ENCODE peak calls at places on chromosomes 12 and 14, in nine cellular contexts. One of them, this sample, is unnamed.

GRCh38 chr12:3896851-3897351 is 23.7 kb upstream of the PARP11 start:
- DNase-seq in IMR-90: no peak
- DNase-seq in epithelial cell of esophagus: peak; percentile 70
- DNase-seq in transverse colon: no peak
- DNase-seq in activated CD8-positive, alpha-beta T cell treated with anti-CD3 and anti-CD28 coated beads for 36 hours: peak; percentile 7
- DNase-seq in RWPE1: no peak
- DNase-seq in fibroblast of lung: no peak
- DNase-seq in endothelial cell: no peak
- DNase-seq in brain microvascular endothelial cell: no peak
- DNase-seq in this sample: peak; percentile 77

GRCh38 chr12:14399871-14400270 is 34.4 kb downstream of the ATF7IP start:
- DNase-seq in IMR-90: peak; percentile 63
- DNase-seq in epithelial cell of esophagus: peak; percentile 75
- DNase-seq in transverse colon: no peak
- DNase-seq in activated CD8-positive, alpha-beta T cell treated with anti-CD3 and anti-CD28 coated beads for 36 hours: peak; percentile 32
- DNase-seq in RWPE1: peak; percentile 64
- DNase-seq in fibroblast of lung: peak; percentile 49
- DNase-seq in endothelial cell: no peak
- DNase-seq in brain microvascular endothelial cell: peak; percentile 39
- DNase-seq in this sample: no peak

GRCh38 chr14:95233702-95234241 is 76.4 kb upstream of the DICER1 start:
- DNase-seq in IMR-90: no peak
- DNase-seq in epithelial cell of esophagus: no peak
- DNase-seq in transverse colon: peak; percentile 61
- DNase-seq in activated CD8-positive, alpha-beta T cell treated with anti-CD3 and anti-CD28 coated beads for 36 hours: no peak
- DNase-seq in RWPE1: no peak
- DNase-seq in fibroblast of lung: no peak
- DNase-seq in endothelial cell: no peak
- DNase-seq in brain microvascular endothelial cell: no peak
- DNase-seq in this sample: no peak

GRCh38 chr12:85516667-85517325 is 236.8 kb downstream of the ALX1 start:
- DNase-seq in IMR-90: no peak
- DNase-seq in epithelial cell of esophagus: peak; percentile 81
- DNase-seq in transverse colon: no peak
- DNase-seq in activated CD8-positive, alpha-beta T cell treated with anti-CD3 and anti-CD28 coated beads for 36 hours: no peak
- DNase-seq in RWPE1: peak; percentile 8
- DNase-seq in fibroblast of lung: no peak
- DNase-seq in endothelial cell: no peak
- DNase-seq in brain microvascular endothelial cell: no peak
- DNase-seq in this sample: no peak

GRCh38 chr14:24535737-24536136 is 27.7 kb upstream of the CMA1 start:
- DNase-seq in IMR-90: no peak
- DNase-seq in epithelial cell of esophagus: peak; percentile 16
- DNase-seq in transverse colon: no peak
- DNase-seq in activated CD8-positive, alpha-beta T cell treated with anti-CD3 and anti-CD28 coated beads for 36 hours: peak; percentile 44
- DNase-seq in RWPE1: no peak
- DNase-seq in fibroblast of lung: no peak
- DNase-seq in endothelial cell: no peak
- DNase-seq in brain microvascular endothelial cell: no peak
- DNase-seq in this sample: no peak

GRCh38 chr12:123714302-123714627 is 2.1 kb downstream of the ATP6V0A2 start:
- DNase-seq in IMR-90: no peak
- DNase-seq in epithelial cell of esophagus: no peak
- DNase-seq in transverse colon: no peak
- DNase-seq in activated CD8-positive, alpha-beta T cell treated with anti-CD3 and anti-CD28 coated beads for 36 hours: peak; percentile 62
- DNase-seq in RWPE1: no peak
- DNase-seq in fibroblast of lung: no peak
- DNase-seq in endothelial cell: no peak
- DNase-seq in brain microvascular endothelial cell: no peak
- DNase-seq in this sample: no peak

GRCh38 chr12:92133166-92133565 is 12.5 kb downstream of the BTG1 start:
- DNase-seq in IMR-90: no peak
- DNase-seq in epithelial cell of esophagus: no peak
- DNase-seq in transverse colon: no peak
- DNase-seq in activated CD8-positive, alpha-beta T cell treated with anti-CD3 and anti-CD28 coated beads for 36 hours: no peak
- DNase-seq in RWPE1: no peak
- DNase-seq in fibroblast of lung: peak; percentile 42
- DNase-seq in endothelial cell: no peak
- DNase-seq in brain microvascular endothelial cell: no peak
- DNase-seq in this sample: no peak

GRCh38 chr14:83860757-83861156 is 1669.2 kb upstream of the FLRT2 start:
- DNase-seq in IMR-90: peak; percentile 33
- DNase-seq in epithelial cell of esophagus: peak; percentile 10
- DNase-seq in transverse colon: no peak
- DNase-seq in activated CD8-positive, alpha-beta T cell treated with anti-CD3 and anti-CD28 coated beads for 36 hours: no peak
- DNase-seq in RWPE1: no peak
- DNase-seq in fibroblast of lung: no peak
- DNase-seq in endothelial cell: no peak
- DNase-seq in brain microvascular endothelial cell: no peak
- DNase-seq in this sample: no peak

GRCh38 chr12:20492251-20492728 is 124.0 kb downstream of the PDE3A start:
- DNase-seq in IMR-90: peak; percentile 65
- DNase-seq in epithelial cell of esophagus: peak; percentile 24
- DNase-seq in transverse colon: no peak
- DNase-seq in activated CD8-positive, alpha-beta T cell treated with anti-CD3 and anti-CD28 coated beads for 36 hours: peak; percentile 59
- DNase-seq in RWPE1: peak; percentile 0
- DNase-seq in fibroblast of lung: peak; percentile 25
- DNase-seq in endothelial cell: no peak
- DNase-seq in brain microvascular endothelial cell: peak; percentile 95
- DNase-seq in this sample: no peak

GRCh38 chr12:42564540-42564939 is 25.0 kb downstream of the PRICKLE1 start:
- DNase-seq in IMR-90: peak; percentile 77
- DNase-seq in epithelial cell of esophagus: no peak
- DNase-seq in transverse colon: no peak
- DNase-seq in activated CD8-positive, alpha-beta T cell treated with anti-CD3 and anti-CD28 coated beads for 36 hours: no peak
- DNase-seq in RWPE1: no peak
- DNase-seq in fibroblast of lung: no peak
- DNase-seq in endothelial cell: no peak
- DNase-seq in brain microvascular endothelial cell: no peak
- DNase-seq in this sample: no peak

GRCh38 chr14:66483322-66483721 is 2.8 kb upstream of the CCDC196 start:
- DNase-seq in IMR-90: no peak
- DNase-seq in epithelial cell of esophagus: peak; percentile 84
- DNase-seq in transverse colon: no peak
- DNase-seq in activated CD8-positive, alpha-beta T cell treated with anti-CD3 and anti-CD28 coated beads for 36 hours: no peak
- DNase-seq in RWPE1: peak; percentile 9
- DNase-seq in fibroblast of lung: peak; percentile 31
- DNase-seq in endothelial cell: no peak
- DNase-seq in brain microvascular endothelial cell: no peak
- DNase-seq in this sample: no peak

GRCh38 chr14:56044196-56044595 is 74.0 kb upstream of the PELI2 start:
- DNase-seq in IMR-90: no peak
- DNase-seq in epithelial cell of esophagus: peak; percentile 34
- DNase-seq in transverse colon: no peak
- DNase-seq in activated CD8-positive, alpha-beta T cell treated with anti-CD3 and anti-CD28 coated beads for 36 hours: no peak
- DNase-seq in RWPE1: peak; percentile 8
- DNase-seq in fibroblast of lung: no peak
- DNase-seq in endothelial cell: no peak
- DNase-seq in brain microvascular endothelial cell: no peak
- DNase-seq in this sample: no peak

GRCh38 chr14:50928002-50928635 is 16.2 kb downstream of the PYGL start:
- DNase-seq in IMR-90: peak; percentile 85
- DNase-seq in epithelial cell of esophagus: no peak
- DNase-seq in transverse colon: no peak
- DNase-seq in activated CD8-positive, alpha-beta T cell treated with anti-CD3 and anti-CD28 coated beads for 36 hours: no peak
- DNase-seq in RWPE1: no peak
- DNase-seq in fibroblast of lung: peak; percentile 74
- DNase-seq in endothelial cell: no peak
- DNase-seq in brain microvascular endothelial cell: no peak
- DNase-seq in this sample: no peak

GRCh38 chr14:69719501-69719951 is 47.4 kb upstream of the SRSF5 start:
- DNase-seq in IMR-90: peak; percentile 98
- DNase-seq in epithelial cell of esophagus: peak; percentile 88
- DNase-seq in transverse colon: peak; percentile 37
- DNase-seq in activated CD8-positive, alpha-beta T cell treated with anti-CD3 and anti-CD28 coated beads for 36 hours: no peak
- DNase-seq in RWPE1: peak; percentile 16
- DNase-seq in fibroblast of lung: peak; percentile 78
- DNase-seq in endothelial cell: peak; percentile 39
- DNase-seq in brain microvascular endothelial cell: peak; percentile 92
- DNase-seq in this sample: no peak

DNA sequence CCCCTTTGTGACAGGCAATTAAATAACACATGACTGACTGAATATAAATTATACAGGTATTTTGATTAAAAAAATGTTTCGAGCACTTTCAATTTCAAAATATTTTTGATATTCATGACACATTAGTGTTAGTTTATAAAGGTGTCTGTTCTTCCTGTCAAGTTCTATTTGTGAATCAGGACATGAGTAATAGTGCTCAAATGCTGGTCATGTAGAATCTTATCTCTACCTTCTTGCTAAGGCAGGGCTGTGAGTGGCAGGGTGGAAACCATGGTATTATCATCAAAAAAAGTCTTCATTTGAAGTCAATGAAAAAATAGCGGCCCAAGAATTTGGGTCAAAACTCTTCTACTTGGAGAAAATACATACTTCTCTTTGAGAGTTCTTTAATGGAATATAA is 250.2 kb downstream of the DACT1 start:
- DNase-seq in IMR-90: no peak
- DNase-seq in epithelial cell of esophagus: peak; percentile 73
- DNase-seq in transverse colon: no peak
- DNase-seq in activated CD8-positive, alpha-beta T cell treated with anti-CD3 and anti-CD28 coated beads for 36 hours: no peak
- DNase-seq in RWPE1: peak; percentile 45
- DNase-seq in fibroblast of lung: no peak
- DNase-seq in endothelial cell: no peak
- DNase-seq in brain microvascular endothelial cell: no peak
- DNase-seq in this sample: no peak
- TF ChIP-seq CTCF in IMR-90: no peak
- TF ChIP-seq CTCF in epithelial cell of esophagus: no peak
- TF ChIP-seq CTCF in transverse colon: no peak
- TF ChIP-seq CTCF in activated CD8-positive, alpha-beta T cell treated with anti-CD3 and anti-CD28 coated beads for 36 hours: no peak
- TF ChIP-seq CTCF in RWPE1: no peak
- TF ChIP-seq CTCF in fibroblast of lung: no peak
- TF ChIP-seq CTCF in endothelial cell: no peak
- TF ChIP-seq CTCF in brain microvascular endothelial cell: no peak
- TF ChIP-seq CTCF in this sample: no peak

DNA sequence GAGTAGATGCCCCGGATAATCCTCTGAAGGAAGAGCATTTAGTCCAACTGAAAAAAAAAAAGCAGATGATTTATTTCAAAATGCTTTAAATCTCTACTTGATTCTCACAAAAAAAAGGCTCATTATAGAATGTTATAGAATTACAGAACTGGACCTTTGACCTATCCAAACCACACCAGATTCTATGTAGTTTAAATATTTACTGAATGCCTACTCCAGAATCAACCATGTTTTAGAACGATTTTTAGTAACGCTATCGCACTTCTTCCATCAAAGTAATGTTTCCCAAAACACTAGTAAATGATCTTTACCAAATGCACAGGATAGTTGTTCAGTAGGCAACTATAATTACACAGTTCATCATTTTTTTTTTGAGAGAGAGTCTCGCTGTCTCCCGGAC is 2.6 kb downstream of the RPS29 start:
- DNase-seq in IMR-90: peak; percentile 38
- DNase-seq in epithelial cell of esophagus: no peak
- DNase-seq in transverse colon: no peak
- DNase-seq in activated CD8-positive, alpha-beta T cell treated with anti-CD3 and anti-CD28 coated beads for 36 hours: no peak
- DNase-seq in RWPE1: no peak
- DNase-seq in fibroblast of lung: peak; percentile 52
- DNase-seq in endothelial cell: no peak
- DNase-seq in brain microvascular endothelial cell: no peak
- DNase-seq in this sample: no peak
- TF ChIP-seq CTCF in IMR-90: no peak
- TF ChIP-seq CTCF in epithelial cell of esophagus: no peak
- TF ChIP-seq CTCF in transverse colon: no peak
- TF ChIP-seq CTCF in activated CD8-positive, alpha-beta T cell treated with anti-CD3 and anti-CD28 coated beads for 36 hours: no peak
- TF ChIP-seq CTCF in RWPE1: no peak
- TF ChIP-seq CTCF in fibroblast of lung: no peak
- TF ChIP-seq CTCF in endothelial cell: no peak
- TF ChIP-seq CTCF in brain microvascular endothelial cell: no peak
- TF ChIP-seq CTCF in this sample: no peak

GRCh38 chr12:79531547-79531946 is 159.2 kb downstream of the PAWR start:
- DNase-seq in IMR-90: peak; percentile 89
- DNase-seq in epithelial cell of esophagus: no peak
- DNase-seq in transverse colon: no peak
- DNase-seq in activated CD8-positive, alpha-beta T cell treated with anti-CD3 and anti-CD28 coated beads for 36 hours: no peak
- DNase-seq in RWPE1: no peak
- DNase-seq in fibroblast of lung: no peak
- DNase-seq in endothelial cell: no peak
- DNase-seq in brain microvascular endothelial cell: peak; percentile 72
- DNase-seq in this sample: no peak

GRCh38 chr12:79537675-79538074 is 153.1 kb downstream of the PAWR start:
- DNase-seq in IMR-90: no peak
- DNase-seq in epithelial cell of esophagus: no peak
- DNase-seq in transverse colon: no peak
- DNase-seq in activated CD8-positive, alpha-beta T cell treated with anti-CD3 and anti-CD28 coated beads for 36 hours: no peak
- DNase-seq in RWPE1: no peak
- DNase-seq in fibroblast of lung: no peak
- DNase-seq in endothelial cell: no peak
- DNase-seq in brain microvascular endothelial cell: no peak
- DNase-seq in this sample: no peak

GRCh38 chr12:79534029-79534867 is 156.5 kb downstream of the PAWR start:
- DNase-seq in IMR-90: no peak
- DNase-seq in epithelial cell of esophagus: peak; percentile 25
- DNase-seq in transverse colon: no peak
- DNase-seq in activated CD8-positive, alpha-beta T cell treated with anti-CD3 and anti-CD28 coated beads for 36 hours: no peak
- DNase-seq in RWPE1: no peak
- DNase-seq in fibroblast of lung: no peak
- DNase-seq in endothelial cell: no peak
- DNase-seq in brain microvascular endothelial cell: no peak
- DNase-seq in this sample: no peak

GRCh38 chr12:79535751-79536150 is 155.0 kb downstream of the PAWR start:
- DNase-seq in IMR-90: no peak
- DNase-seq in epithelial cell of esophagus: no peak
- DNase-seq in transverse colon: no peak
- DNase-seq in activated CD8-positive, alpha-beta T cell treated with anti-CD3 and anti-CD28 coated beads for 36 hours: no peak
- DNase-seq in RWPE1: no peak
- DNase-seq in fibroblast of lung: no peak
- DNase-seq in endothelial cell: no peak
- DNase-seq in brain microvascular endothelial cell: no peak
- DNase-seq in this sample: no peak
- TF ChIP-seq CTCF in IMR-90: no peak
- TF ChIP-seq CTCF in epithelial cell of esophagus: no peak
- TF ChIP-seq CTCF in transverse colon: no peak
- TF ChIP-seq CTCF in activated CD8-positive, alpha-beta T cell treated with anti-CD3 and anti-CD28 coated beads for 36 hours: no peak
- TF ChIP-seq CTCF in RWPE1: no peak
- TF ChIP-seq CTCF in fibroblast of lung: no peak
- TF ChIP-seq CTCF in endothelial cell: no peak
- TF ChIP-seq CTCF in brain microvascular endothelial cell: no peak
- TF ChIP-seq CTCF in this sample: no peak

DNA sequence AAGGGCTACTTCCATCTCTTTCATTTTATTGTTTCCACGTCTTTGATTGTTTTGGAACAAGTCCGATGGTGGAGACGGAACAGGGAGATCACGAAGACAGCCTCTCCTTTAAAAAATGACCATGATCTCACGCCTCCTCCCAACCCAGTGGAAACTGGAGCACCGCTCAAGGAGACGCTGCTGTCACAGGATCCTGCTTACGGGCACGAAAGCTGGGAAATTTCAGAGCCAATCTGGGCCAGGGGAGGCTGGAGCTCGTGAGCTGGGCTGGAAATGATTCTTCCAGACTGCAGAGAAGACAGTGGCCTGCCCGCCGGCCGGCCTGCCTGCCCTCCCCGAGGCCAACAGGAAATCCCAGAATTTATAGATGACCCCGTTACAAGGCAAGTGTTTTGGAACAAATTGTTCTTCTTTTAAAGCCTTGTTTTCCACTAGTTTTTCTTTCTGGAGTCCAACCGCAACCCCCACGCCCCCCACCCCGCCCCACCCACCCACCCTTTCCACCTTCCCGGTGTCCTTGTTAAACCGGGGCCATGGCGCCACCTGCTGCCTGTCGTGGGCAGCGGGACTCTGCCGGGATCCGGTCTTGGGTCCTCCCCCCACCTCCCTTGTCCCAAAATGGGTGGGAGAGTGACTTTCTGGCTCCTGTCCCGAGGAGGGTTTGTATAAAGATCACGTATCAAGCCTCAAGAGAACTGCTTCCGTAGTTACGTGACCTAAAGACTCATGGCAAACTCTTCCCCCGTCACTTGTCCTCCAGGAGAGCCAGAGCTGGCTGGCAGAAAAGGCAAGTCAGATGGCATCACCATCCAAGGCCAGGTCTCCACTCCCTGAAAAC is 40.3 kb downstream of the MAP1LC3B2 start:
- DNase-seq in IMR-90: peak; percentile 58
- DNase-seq in epithelial cell of esophagus: peak; percentile 55
- DNase-seq in transverse colon: peak; percentile 83
- DNase-seq in activated CD8-positive, alpha-beta T cell treated with anti-CD3 and anti-CD28 coated beads for 36 hours: peak; percentile 71
- DNase-seq in RWPE1: peak; percentile 72
- DNase-seq in fibroblast of lung: peak; percentile 83
- DNase-seq in endothelial cell: peak; percentile 83
- DNase-seq in brain microvascular endothelial cell: peak; percentile 68
- DNase-seq in this sample: no peak
- TF ChIP-seq CTCF in IMR-90: peak; percentile 61
- TF ChIP-seq CTCF in epithelial cell of esophagus: peak; percentile 60
- TF ChIP-seq CTCF in transverse colon: peak; percentile 74
- TF ChIP-seq CTCF in activated CD8-positive, alpha-beta T cell treated with anti-CD3 and anti-CD28 coated beads for 36 hours: peak; percentile 59
- TF ChIP-seq CTCF in RWPE1: peak; percentile 64
- TF ChIP-seq CTCF in fibroblast of lung: peak; percentile 70
- TF ChIP-seq CTCF in endothelial cell: peak; percentile 61
- TF ChIP-seq CTCF in brain microvascular endothelial cell: peak; percentile 79
- TF ChIP-seq CTCF in this sample: peak; percentile 13